ENCODE peak calls at places on chromosomes 5 and 9, in eight cellular contexts. One of them, this sample, is unnamed.

GRCh38 chr5:73519531-73520283 is 21.5 kb downstream of the BTF3 start:
- DNase-seq in mucosa of descending colon: peak
- DNase-seq in fibroblast of villous mesenchyme: peak
- DNase-seq in naive B cell: peak
- DNase-seq in NCI-H1105: peak
- DNase-seq in T1000: peak
- DNase-seq in OCI-M1: peak
- DNase-seq in AG20443: peak
- DNase-seq in this sample: no peak

GRCh38 chr9:74979844-74980243 is 27.1 kb upstream of the C9orf40 start:
- DNase-seq in fibroblast of villous mesenchyme: no peak
- DNase-seq in mucosa of descending colon: no peak
- DNase-seq in naive B cell: no peak
- DNase-seq in NCI-H1105: no peak
- DNase-seq in AG20443: no peak
- DNase-seq in OCI-M1: no peak
- DNase-seq in T1000: no peak
- DNase-seq in this sample: no peak

GRCh38 chr5:66708368-66708767 is 112.2 kb downstream of the MAST4 start:
- DNase-seq in OCI-M1: no peak
- DNase-seq in fibroblast of villous mesenchyme: no peak
- DNase-seq in T1000: no peak
- DNase-seq in AG20443: no peak
- DNase-seq in mucosa of descending colon: no peak
- DNase-seq in NCI-H1105: no peak
- DNase-seq in naive B cell: no peak
- DNase-seq in this sample: no peak

GRCh38 chr9:115208503-115208902 is 90.5 kb upstream of the TNC start:
- DNase-seq in OCI-M1: peak
- DNase-seq in T1000: no peak
- DNase-seq in naive B cell: no peak
- DNase-seq in fibroblast of villous mesenchyme: peak
- DNase-seq in NCI-H1105: no peak
- DNase-seq in AG20443: peak
- DNase-seq in mucosa of descending colon: no peak
- DNase-seq in this sample: no peak

GRCh38 chr9:137435980-137436760 is 5.0 kb downstream of the ENTPD8 start:
- DNase-seq in fibroblast of villous mesenchyme: peak
- DNase-seq in OCI-M1: peak
- DNase-seq in AG20443: peak
- DNase-seq in naive B cell: no peak
- DNase-seq in T1000: peak
- DNase-seq in mucosa of descending colon: peak
- DNase-seq in NCI-H1105: no peak
- DNase-seq in this sample: no peak

GRCh38 chr5:136631176-136631575 is 265.8 kb upstream of the TRPC7 start:
- DNase-seq in NCI-H1105: no peak
- DNase-seq in fibroblast of villous mesenchyme: peak
- DNase-seq in OCI-M1: peak
- DNase-seq in mucosa of descending colon: no peak
- DNase-seq in naive B cell: no peak
- DNase-seq in T1000: no peak
- DNase-seq in AG20443: no peak
- DNase-seq in this sample: no peak

GRCh38 chr5:122478741-122479459 is 166.9 kb downstream of the SNCAIP start:
- DNase-seq in OCI-M1: no peak
- DNase-seq in fibroblast of villous mesenchyme: peak
- DNase-seq in T1000: peak
- DNase-seq in AG20443: no peak
- DNase-seq in NCI-H1105: no peak
- DNase-seq in naive B cell: no peak
- DNase-seq in mucosa of descending colon: no peak
- DNase-seq in this sample: no peak

GRCh38 chr9:138117101-138117750 is 239.6 kb downstream of the CACNA1B start:
- DNase-seq in fibroblast of villous mesenchyme: no peak
- DNase-seq in T1000: no peak
- DNase-seq in mucosa of descending colon: no peak
- DNase-seq in NCI-H1105: no peak
- DNase-seq in OCI-M1: no peak
- DNase-seq in naive B cell: no peak
- DNase-seq in AG20443: no peak
- DNase-seq in this sample: no peak

GRCh38 chr5:127206320-127207113 is 84.1 kb upstream of the MEGF10 start:
- DNase-seq in mucosa of descending colon: no peak
- DNase-seq in naive B cell: no peak
- DNase-seq in NCI-H1105: no peak
- DNase-seq in AG20443: peak
- DNase-seq in OCI-M1: no peak
- DNase-seq in T1000: peak
- DNase-seq in fibroblast of villous mesenchyme: peak
- DNase-seq in this sample: no peak

GRCh38 chr5:157481666-157482065 is 21.7 kb downstream of the NIPAL4 start:
- DNase-seq in mucosa of descending colon: no peak
- DNase-seq in NCI-H1105: no peak
- DNase-seq in fibroblast of villous mesenchyme: no peak
- DNase-seq in T1000: no peak
- DNase-seq in naive B cell: no peak
- DNase-seq in OCI-M1: no peak
- DNase-seq in AG20443: no peak
- DNase-seq in this sample: no peak

GRCh38 chr9:81534138-81534865 is 155.0 kb downstream of the TLE1 start:
- DNase-seq in OCI-M1: no peak
- DNase-seq in naive B cell: no peak
- DNase-seq in NCI-H1105: no peak
- DNase-seq in mucosa of descending colon: no peak
- DNase-seq in fibroblast of villous mesenchyme: no peak
- DNase-seq in T1000: no peak
- DNase-seq in AG20443: no peak
- DNase-seq in this sample: no peak

GRCh38 chr5:68898961-68899471 is 194.8 kb upstream of the SLC30A5 start:
- DNase-seq in AG20443: peak
- DNase-seq in OCI-M1: no peak
- DNase-seq in fibroblast of villous mesenchyme: peak
- DNase-seq in mucosa of descending colon: no peak
- DNase-seq in naive B cell: no peak
- DNase-seq in NCI-H1105: peak
- DNase-seq in T1000: peak
- DNase-seq in this sample: peak

GRCh38 chr5:68141494-68141893 is 74.1 kb upstream of the PIK3R1 start:
- DNase-seq in naive B cell: peak
- DNase-seq in T1000: peak
- DNase-seq in AG20443: peak
- DNase-seq in mucosa of descending colon: no peak
- DNase-seq in OCI-M1: no peak
- DNase-seq in NCI-H1105: no peak
- DNase-seq in fibroblast of villous mesenchyme: peak
- DNase-seq in this sample: no peak

GRCh38 chr9:92146610-92147009 is 31.4 kb upstream of the SPTLC1 start:
- DNase-seq in fibroblast of villous mesenchyme: peak
- DNase-seq in naive B cell: no peak
- DNase-seq in mucosa of descending colon: no peak
- DNase-seq in OCI-M1: no peak
- DNase-seq in NCI-H1105: no peak
- DNase-seq in AG20443: no peak
- DNase-seq in T1000: no peak
- DNase-seq in this sample: no peak

GRCh38 chr9:112061152-112061740 is 113.9 kb downstream of the SUSD1 start:
- DNase-seq in T1000: peak
- DNase-seq in fibroblast of villous mesenchyme: peak
- DNase-seq in OCI-M1: peak
- DNase-seq in AG20443: peak
- DNase-seq in naive B cell: no peak
- DNase-seq in mucosa of descending colon: no peak
- DNase-seq in NCI-H1105: no peak
- DNase-seq in this sample: no peak